ENCODE peak calls at places on chromosomes 13 and 19, in five cellular contexts. I is OCI-LY7, X is NCI-H2029 treated with DMSO at 0.1 percent for 48 hours, Z is GM20000, S is T follicular helper cell. D is an unnamed sample.

GRCh38 chr13:82758056-82758455 is 1124.2 kb downstream of the SLITRK1 start:
- DNase-seq in I (no peak), X (no peak), Z (peak; percentile 7), S (no peak), D (no peak)

GRCh38 chr19:51803965-51804364 is 9.0 kb downstream of the FPR3 start:
- DNase-seq in I (no peak), X (no peak), Z (no peak), S (no peak), D (no peak)

GRCh38 chr13:110506859-110507566 is 54.5 kb downstream of the RAB20 start:
- DNase-seq in I (no peak), X (peak; percentile 97), Z (no peak), S (no peak), D (no peak)

GRCh38 chr13:42615691-42616090 is 41.7 kb downstream of the TNFSF11 start:
- DNase-seq in I (no peak), X (no peak), Z (no peak), S (no peak), D (no peak)

GRCh38 chr13:24724714-24725113 is 39.3 kb upstream of the RNF17 start:
- DNase-seq in I (no peak), X (no peak), Z (no peak), S (no peak), D (no peak)

GRCh38 chr13:110034031-110034430 is 247.6 kb upstream of the IRS2 start:
- DNase-seq in I (no peak), X (no peak), Z (no peak), S (no peak), D (no peak)

GRCh38 chr19:5823579-5824281 is 15.8 kb downstream of the FUT6 start:
- DNase-seq in I (no peak), X (no peak), Z (no peak), S (no peak), D (no peak)

GRCh38 chr13:39232401-39232980 is 194.2 kb downstream of the NHLRC3 start:
- DNase-seq in I (no peak), X (no peak), Z (no peak), S (no peak), D (no peak)

GRCh38 chr13:41670873-41671443 is 213.6 kb downstream of the RGCC start:
- DNase-seq in I (no peak), X (no peak), Z (no peak), S (no peak), D (no peak)

GRCh38 chr19:34430738-34431625 is 2.8 kb downstream of the UBA2 start:
- DNase-seq in I (peak; percentile 80), X (no peak), Z (peak; percentile 83), S (peak; percentile 23), D (peak; percentile 11)

GRCh38 chr13:66887088-66887487 is 343.0 kb downstream of the PCDH9 start:
- DNase-seq in I (peak; percentile 89), X (no peak), Z (no peak), S (no peak), D (no peak)

GRCh38 chr13:79735228-79735627 is 254.3 kb downstream of the NDFIP2 start:
- DNase-seq in I (no peak), X (no peak), Z (no peak), S (no peak), D (no peak)

GRCh38 chr13:48571121-48571901 is 38.4 kb upstream of the RCBTB2 start:
- DNase-seq in I (peak; percentile 30), X (no peak), Z (no peak), S (no peak), D (no peak)

GRCh38 chr13:99805361-99805760 is 166.2 kb downstream of the ZIC5 start:
- DNase-seq in I (no peak), X (no peak), Z (no peak), S (no peak), D (no peak)

GRCh38 chr19:46385636-46386035 is 27.7 kb downstream of the CCDC8 start:
- DNase-seq in I (no peak), X (no peak), Z (no peak), S (no peak), D (no peak)

GRCh38 chr19:17749912-17750317 is 1.4 kb upstream of the FCHO1 start:
- DNase-seq in I (peak; percentile 67), X (no peak), Z (no peak), S (no peak), D (no peak)

GRCh38 chr13:38883783-38884182 is 106.8 kb downstream of the STOML3 start:
- DNase-seq in I (no peak), X (no peak), Z (no peak), S (no peak), D (no peak)

GRCh38 chr19:3218037-3218661 is 6.3 kb upstream of the CELF5 start:
- DNase-seq in I (no peak), X (no peak), Z (no peak), S (no peak), D (no peak)

GRCh38 chr13:113074401-113074800 is 31.2 kb upstream of the F7 start:
- DNase-seq in I (no peak), X (no peak), Z (no peak), S (no peak), D (no peak)

GRCh38 chr19:1577090-1577928 is 9.2 kb upstream of the MEX3D start:
- DNase-seq in I (no peak), X (peak; percentile 48), Z (no peak), S (no peak), D (no peak)

GRCh38 chr13:113469582-113469981 is 16.3 kb upstream of the ADPRHL1 start:
- DNase-seq in I (no peak), X (no peak), Z (no peak), S (no peak), D (no peak)

GRCh38 chr19:29564574-29565005 is 38.8 kb downstream of the VSTM2B start:
- DNase-seq in I (no peak), X (no peak), Z (no peak), S (no peak), D (no peak)